ENCODE peak calls at places on chromosomes 5 and 9, in five cellular contexts. T, A, M, R and V are unnamed samples.

GRCh38 chr5:176736271-176736965 is 73.9 kb upstream of the UNC5A start:
- DNase-seq in T (no peak), A (no peak), M (no peak), R (no peak), V (peak)

GRCh38 chr5:174734571-174735497 is 10.5 kb downstream of the MSX2 start:
- DNase-seq in T (no peak), A (no peak), M (no peak), R (no peak), V (no peak)

GRCh38 chr5:109407913-109408312 is 1.9 kb downstream of the PJA2 start:
- DNase-seq in T (no peak), A (no peak), M (no peak), R (no peak), V (no peak)

GRCh38 chr9:14211564-14211963 is 102.4 kb downstream of the NFIB start:
- DNase-seq in T (no peak), A (no peak), M (no peak), R (no peak), V (no peak)

GRCh38 chr5:55391707-55392106 is 83.9 kb downstream of the MTREX start:
- DNase-seq in T (no peak), A (no peak), M (no peak), R (no peak), V (no peak)

GRCh38 chr9:127980706-127981558 is at the start of gene EEIG1:
- DNase-seq in T (peak), A (peak), M (peak), R (peak), V (peak)

GRCh38 chr5:78009937-78010527 is 233.9 kb upstream of the TBCA start:
- DNase-seq in T (peak), A (no peak), M (peak), R (no peak), V (no peak)

GRCh38 chr5:67416133-67416937 is 219.7 kb upstream of the CD180 start:
- DNase-seq in T (no peak), A (no peak), M (no peak), R (no peak), V (no peak)

GRCh38 chr9:108363321-108363720 is 492.5 kb downstream of the ACTL7B start:
- DNase-seq in T (no peak), A (no peak), M (no peak), R (no peak), V (no peak)

GRCh38 chr5:1374030-1374679 is 29.3 kb upstream of the CLPTM1L start:
- DNase-seq in T (no peak), A (no peak), M (no peak), R (no peak), V (no peak)

GRCh38 chr5:31023105-31023504 is 170.4 kb upstream of the CDH6 start:
- DNase-seq in T (peak), A (no peak), M (peak), R (no peak), V (no peak)

GRCh38 chr5:30890377-30890776 is 303.1 kb upstream of the CDH6 start:
- DNase-seq in T (peak), A (no peak), M (peak), R (no peak), V (no peak)

GRCh38 chr9:83937861-83938455 is 16.7 kb upstream of the KIF27 start:
- DNase-seq in T (peak), A (no peak), M (peak), R (no peak), V (no peak)

GRCh38 chr9:98210435-98210834 is 18.0 kb upstream of the CORO2A start:
- DNase-seq in T (no peak), A (no peak), M (no peak), R (no peak), V (no peak)

GRCh38 chr9:127916665-127917581 is at the start of gene ST6GALNAC4:
- DNase-seq in T (peak), A (peak), M (peak), R (no peak), V (peak)

GRCh38 chr5:171676286-171676944 is 109.2 kb upstream of the SMIM23 start:
- DNase-seq in T (no peak), A (no peak), M (no peak), R (no peak), V (no peak)

GRCh38 chr5:65027149-65027548 is 258.4 kb downstream of the CWC27 start:
- DNase-seq in T (no peak), A (no peak), M (no peak), R (no peak), V (no peak)

DNA sequence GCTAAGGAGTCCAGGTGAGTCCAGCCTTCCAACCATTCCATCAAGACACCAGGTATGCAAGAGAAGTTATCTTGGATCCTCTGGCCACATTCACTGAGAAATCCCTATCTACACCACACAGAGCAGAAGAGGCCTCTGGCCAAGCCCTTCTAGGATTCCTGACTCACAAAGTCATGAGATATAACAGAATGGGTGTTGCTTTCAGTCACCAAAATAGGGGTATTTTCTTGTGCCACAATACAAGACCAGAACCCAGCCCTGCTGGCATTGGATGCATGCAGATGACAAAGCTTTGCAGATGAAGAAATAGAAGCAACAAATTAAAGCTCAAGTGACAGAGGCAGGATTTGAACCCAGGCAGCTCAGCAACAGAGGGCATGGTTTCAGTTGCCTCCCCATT is 73.5 kb downstream of the PTPN3 start:
- DNase-seq in T (no peak), A (no peak), M (no peak), R (no peak), V (no peak)
- H3K27ac ChIP-seq in T (no peak), A (no peak), M (no peak), R (no peak), V (peak)

GRCh38 chr5:143003328-143003636 is 233.1 kb downstream of the ARHGAP26 start:
- DNase-seq in T (no peak), A (no peak), M (no peak), R (no peak), V (no peak)
- H3K4me3 ChIP-seq in T (no peak), A (no peak), M (no peak), R (no peak), V (no peak)

GRCh38 chr9:38233796-38234355 is 158.6 kb upstream of the ALDH1B1 start:
- DNase-seq in T (no peak), A (no peak), M (no peak), R (no peak), V (no peak)
- H3K27ac ChIP-seq in T (no peak), A (no peak), M (no peak), R (no peak), V (no peak)

DNA sequence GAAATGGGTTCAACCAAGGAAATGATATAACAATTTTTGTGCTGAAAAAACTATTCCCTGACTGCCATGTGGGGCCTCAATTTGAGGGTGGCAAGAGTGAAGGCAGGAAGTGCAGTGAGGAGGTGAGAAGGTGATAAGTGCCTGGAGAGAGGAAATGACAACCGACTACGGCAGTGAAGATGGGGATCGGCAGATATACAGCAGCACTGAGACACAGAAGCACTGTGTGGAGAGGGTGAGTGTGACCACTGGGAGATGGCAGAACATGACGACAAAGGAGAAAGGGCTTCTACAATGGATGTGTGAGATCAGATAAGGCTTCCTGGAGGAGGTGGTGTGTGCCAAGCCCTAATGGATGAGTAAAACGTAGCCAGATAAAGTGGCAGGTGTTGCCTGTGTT is 271.8 kb downstream of the TRIM32 start:
- DNase-seq in T (no peak), A (no peak), M (no peak), R (no peak), V (no peak)
- H3K4me3 ChIP-seq in T (no peak), A (no peak), M (no peak), R (no peak), V (no peak)

DNA sequence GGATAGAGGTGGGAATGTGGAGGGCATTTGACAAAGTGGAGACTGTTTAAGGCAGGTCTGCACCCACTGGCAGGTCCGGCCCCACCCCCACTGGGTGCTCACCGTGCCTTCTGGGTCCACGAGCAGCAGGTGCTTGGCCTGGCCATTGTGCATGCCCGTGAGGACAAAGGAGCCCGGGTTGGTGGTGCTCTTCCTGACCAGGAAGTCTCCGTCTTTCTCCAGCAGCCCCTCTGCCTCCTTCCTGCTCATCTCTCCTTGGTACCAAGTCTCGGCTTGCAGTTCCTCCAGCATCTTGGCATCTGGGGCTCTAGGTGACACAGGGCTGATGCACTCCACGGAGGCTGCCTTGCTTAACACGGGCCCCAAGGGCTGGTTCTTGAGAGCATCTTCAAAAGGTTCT is 46.6 kb downstream of the S1PR3 start:
- DNase-seq in T (no peak), A (no peak), M (no peak), R (no peak), V (no peak)
- H3K27ac ChIP-seq in T (peak), A (no peak), M (no peak), R (no peak), V (peak)

GRCh38 chr9:78030553-78031270 is 899 bp downstream of the GNAQ start:
- DNase-seq in T (peak), A (peak), M (no peak), R (no peak), V (peak)
- H3K4me3 ChIP-seq in T (peak), A (peak), M (peak), R (peak), V (peak)

DNA sequence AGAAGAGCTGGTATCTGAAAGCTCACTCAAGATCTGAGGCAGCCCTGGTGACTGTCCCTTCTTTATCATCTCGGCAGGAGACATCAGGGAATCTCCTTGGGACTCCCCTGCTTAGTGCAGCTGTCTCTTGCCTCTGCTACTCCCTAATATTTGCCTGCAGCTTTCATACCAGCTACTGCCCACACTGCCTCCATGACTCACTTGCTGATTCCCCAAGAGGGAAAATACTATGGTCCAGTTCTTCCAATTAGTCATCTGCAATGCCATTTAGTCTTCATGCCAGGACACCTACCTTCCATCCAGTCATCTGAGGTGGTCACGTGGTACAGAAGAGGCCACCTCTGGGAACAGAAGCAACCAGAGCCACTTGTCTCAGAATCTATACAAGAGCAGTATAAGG is 270.8 kb downstream of the NTRK2 start:
- DNase-seq in T (no peak), A (no peak), M (no peak), R (no peak), V (no peak)
- H3K27ac ChIP-seq in T (no peak), A (no peak), M (no peak), R (no peak), V (no peak)

DNA sequence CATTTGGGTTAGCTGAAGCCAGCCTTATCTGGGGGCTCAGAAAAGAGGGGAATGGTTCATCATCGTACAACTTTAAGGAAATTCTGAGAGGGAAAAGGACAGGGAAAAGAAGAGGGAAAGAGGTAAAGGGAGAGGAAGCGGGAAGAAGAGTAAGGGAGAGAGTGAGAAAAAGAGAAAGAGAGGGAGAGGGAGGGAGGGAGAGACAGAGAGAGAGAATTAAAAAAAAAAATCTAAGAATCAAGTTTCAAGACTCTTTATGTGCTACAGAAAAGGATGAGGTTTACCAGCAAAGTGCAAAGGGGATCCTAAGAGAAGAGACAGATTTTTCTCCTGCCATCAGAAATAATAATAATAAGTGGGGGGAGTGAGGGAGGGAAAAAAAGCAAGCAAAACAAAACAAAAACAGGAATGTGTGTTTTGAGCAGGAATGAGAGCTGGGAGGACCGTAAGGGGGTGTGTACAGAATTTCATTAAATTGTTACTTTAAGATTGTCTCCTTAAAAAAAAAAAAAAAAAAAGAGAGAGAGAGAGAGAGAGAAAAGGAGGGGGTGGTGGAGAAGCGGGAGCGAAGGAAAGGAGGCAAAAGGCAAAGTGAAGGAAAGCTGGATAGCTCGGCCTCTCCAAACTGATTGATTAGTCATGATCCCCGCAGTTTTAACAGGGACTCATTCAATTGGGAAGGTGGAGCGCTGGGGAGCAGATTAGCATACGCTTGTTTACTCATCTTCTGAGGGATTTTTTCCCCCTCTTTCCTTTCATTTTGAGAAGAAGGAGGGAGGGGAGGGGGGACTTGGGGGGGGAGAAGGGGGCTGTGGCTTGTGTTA is 438 bp upstream of the PAPPA start:
- DNase-seq in T (peak), A (no peak), M (peak), R (no peak), V (no peak)
- H3K4me3 ChIP-seq in T (peak), A (no peak), M (peak), R (no peak), V (peak)